ENCODE peak calls at places on chromosome 17, in nine cellular contexts. G, V, Z, H, C, R, A, J and S are unnamed samples. For H3K4me1, the result is how much of the 10 kb centered on the place peaks cover.

GRCh38 chr17:49676276-49676868 is 1.5 kb downstream of the SPOP start:
- DNase-seq in R (no peak), V (peak), J (no peak), H (no peak), C (peak), Z (no peak), G (peak), A (no peak), S (no peak)

GRCh38 chr17:17416007-17416399 is 60.8 kb upstream of the MED9 start:
- DNase-seq in G (peak), R (no peak), J (no peak), C (peak), V (no peak), A (no peak), H (no peak), Z (no peak), S (no peak)

GRCh38 chr17:42387221-42387657 is 1.0 kb downstream of the STAT3 start:
- DNase-seq in G (no peak), J (peak), R (no peak), H (no peak), C (peak), A (no peak), Z (peak), V (peak), S (no peak)

GRCh38 chr17:50765454-50766221 is 1.7 kb downstream of the ANKRD40CL start:
- DNase-seq in C (no peak), V (no peak), J (peak), Z (no peak), H (peak), A (peak), R (no peak), G (no peak), S (no peak)

GRCh38 chr17:46140645-46141197 is 52.5 kb downstream of the KANSL1 start:
- DNase-seq in G (no peak), R (no peak), V (no peak), J (no peak), Z (no peak), H (no peak), C (no peak), A (no peak), S (no peak)

GRCh38 chr17:69716571-69716970 is 302.1 kb downstream of the MAP2K6 start:
- DNase-seq in R (no peak), Z (no peak), C (no peak), A (no peak), G (no peak), J (no peak), H (no peak), V (no peak), S (no peak)

GRCh38 chr17:31745964-31746650 is 112.9 kb downstream of the COPRS start:
- DNase-seq in A (no peak), Z (no peak), J (no peak), G (no peak), H (no peak), V (no peak), C (no peak), R (no peak), S (no peak)

GRCh38 chr17:40791808-40792436 is 7.8 kb downstream of the KRT28 start:
- DNase-seq in Z (no peak), A (no peak), C (peak), J (no peak), V (no peak), H (no peak), R (no peak), G (peak), S (no peak)

GRCh38 chr17:46868689-46869187 is 17.4 kb downstream of the WNT9B start:
- DNase-seq in H (no peak), V (no peak), A (no peak), J (no peak), R (no peak), C (no peak), G (no peak), Z (no peak), S (no peak)

GRCh38 chr17:76433693-76434092 is 19.3 kb downstream of the UBE2O start:
- DNase-seq in A (no peak), R (no peak), H (no peak), C (no peak), V (no peak), Z (no peak), G (no peak), J (no peak), S (no peak)
- H3K27ac ChIP-seq in A (no peak), R (no peak), H (peak), C (no peak), V (no peak), Z (no peak), G (no peak), J (no peak), S (no peak)

DNA sequence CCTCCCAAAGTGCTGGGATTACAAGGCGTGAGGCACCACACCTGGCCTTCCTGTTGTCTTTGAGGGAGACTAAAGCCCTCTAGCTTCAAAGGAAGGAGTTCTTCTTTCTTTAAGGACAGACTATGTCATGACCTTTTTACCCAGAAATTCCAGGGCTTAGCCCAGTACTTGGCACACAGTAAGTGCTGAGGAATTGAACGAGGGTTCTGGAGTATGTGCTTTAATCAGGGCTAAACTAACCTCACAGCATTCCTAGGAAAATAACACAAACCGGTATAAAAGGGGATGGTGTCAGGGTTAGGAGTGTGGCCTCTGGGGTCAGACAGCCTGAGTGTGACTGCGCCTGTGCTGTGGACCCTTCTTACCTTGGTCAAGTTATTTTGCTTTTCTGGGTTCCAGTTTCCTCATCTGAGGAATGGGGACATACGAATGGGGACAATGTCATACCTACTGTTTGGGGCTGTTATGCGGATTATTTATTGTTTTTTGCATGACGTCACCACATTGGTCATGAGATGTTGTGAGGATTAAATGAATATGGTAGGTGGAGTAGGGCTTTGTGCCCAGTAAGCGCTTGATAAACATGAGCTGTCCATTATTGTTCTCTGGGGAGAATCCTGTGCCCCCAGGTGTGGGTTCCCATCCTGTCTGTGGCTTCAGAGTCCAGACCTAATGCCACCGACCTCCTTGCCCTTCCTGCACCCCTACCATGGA is 21.9 kb downstream of the KSR1 start:
- DNase-seq in C (no peak), G (no peak), Z (no peak), H (no peak), R (no peak), V (no peak), A (no peak), J (no peak), S (no peak)
- H3K4me1 ChIP-seq in C (under half), G (under half), Z (under half), H (half or more), R (under half), V (under half), A (under half), J (under half), S (half or more)

GRCh38 chr17:38750312-38751121 is 2.0 kb upstream of the PSMB3 start:
- DNase-seq in G (peak), R (no peak), J (no peak), H (peak), Z (no peak), V (no peak), C (peak), A (no peak), S (no peak)

GRCh38 chr17:38750044-38750311 is 1.8 kb upstream of the PCGF2 start:
- DNase-seq in H (no peak), A (no peak), Z (no peak), G (no peak), R (no peak), V (no peak), C (no peak), J (no peak), S (no peak)

GRCh38 chr17:38751803-38752118 is 780 bp upstream of the PSMB3 start:
- DNase-seq in H (peak), R (peak), V (peak), G (peak), A (peak), J (peak), C (peak), Z (peak), S (no peak)

GRCh38 chr17:38752119-38752929 is at the start of gene PSMB3:
- DNase-seq in J (peak), V (peak), R (peak), Z (peak), H (peak), A (peak), G (peak), C (peak), S (no peak)

GRCh38 chr17:38751144-38751802 is 1.3 kb upstream of the PSMB3 start:
- DNase-seq in H (no peak), J (no peak), C (peak), R (no peak), A (no peak), V (no peak), G (peak), Z (no peak), S (no peak)
- H3K27ac ChIP-seq in H (peak), J (peak), C (no peak), R (peak), A (no peak), V (peak), G (no peak), Z (peak), S (peak)

GRCh38 chr17:59362811-59363205 is 31.4 kb downstream of the YPEL2 start:
- DNase-seq in A (no peak), Z (no peak), C (no peak), R (no peak), V (no peak), H (no peak), J (no peak), G (no peak), S (no peak)
- H3K4me1 ChIP-seq in A (under half), Z (half or more), C (under half), R (under half), V (half or more), H (half or more), J (half or more), G (under half), S (half or more)

DNA sequence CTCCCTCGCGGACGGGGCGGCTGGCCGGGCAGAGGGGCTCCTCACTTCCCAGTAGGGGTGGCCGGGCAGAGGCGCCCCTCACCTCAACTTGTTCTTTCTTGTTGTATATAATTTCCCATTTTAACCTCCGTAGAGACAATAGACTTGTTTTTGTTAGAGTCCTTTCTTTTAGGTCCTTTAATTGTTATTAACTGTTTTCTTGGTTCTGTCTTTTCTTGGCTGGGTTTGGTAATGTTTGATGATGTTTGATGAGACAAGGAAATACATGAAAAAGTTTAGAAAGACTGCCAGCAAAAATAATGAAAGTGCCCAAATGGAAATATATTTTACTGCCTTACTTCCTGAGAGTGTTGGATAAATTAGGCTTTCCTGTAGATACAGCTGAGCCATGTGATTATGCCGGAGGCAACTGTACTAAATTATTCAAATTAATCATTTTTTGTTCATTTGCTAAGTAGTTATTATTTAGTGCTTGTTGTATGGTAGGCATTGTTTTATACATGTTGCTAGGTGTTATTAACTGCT is 30.9 kb downstream of the PRPSAP2 start:
- DNase-seq in Z (no peak), J (no peak), R (no peak), V (no peak), G (no peak), H (no peak), A (no peak), C (no peak), S (no peak)
- H3K27ac ChIP-seq in Z (peak), J (no peak), R (peak), V (no peak), G (no peak), H (peak), A (no peak), C (no peak), S (no peak)